ENCODE peak calls at places on chromosome X, in four cellular contexts. One of them, this sample, is unnamed.

GRCh38 chrX:79375340-79375739 is 8.2 kb upstream of the ITM2A start:
- DNase-seq in NB4: no peak
- DNase-seq in A549: no peak
- DNase-seq in uterus: no peak
- DNase-seq in this sample: no peak

GRCh38 chrX:12080265-12080664 is 58.0 kb upstream of the FRMPD4 start:
- DNase-seq in NB4: peak; percentile 29
- DNase-seq in A549: peak; percentile 49
- DNase-seq in uterus: no peak
- DNase-seq in this sample: no peak

GRCh38 chrX:12159799-12160198 is 21.5 kb downstream of the FRMPD4 start:
- DNase-seq in NB4: no peak
- DNase-seq in A549: no peak
- DNase-seq in uterus: no peak
- DNase-seq in this sample: no peak

GRCh38 chrX:100662791-100663190 is 18.8 kb downstream of the SRPX2 start:
- DNase-seq in NB4: peak; percentile 16
- DNase-seq in A549: no peak
- DNase-seq in uterus: no peak
- DNase-seq in this sample: no peak

GRCh38 chrX:75784689-75785491 is at the start of gene MAGEE2:
- DNase-seq in NB4: no peak
- DNase-seq in A549: peak; percentile 14
- DNase-seq in uterus: peak; percentile 21
- DNase-seq in this sample: no peak

GRCh38 chrX:102684772-102685520 is 27.3 kb upstream of the GPRASP2 start:
- DNase-seq in NB4: no peak
- DNase-seq in A549: no peak
- DNase-seq in uterus: no peak
- DNase-seq in this sample: no peak

GRCh38 chrX:124208675-124209074 is 123.8 kb upstream of the TEX13D start:
- DNase-seq in NB4: peak; percentile 88
- DNase-seq in A549: no peak
- DNase-seq in uterus: no peak
- DNase-seq in this sample: no peak

GRCh38 chrX:18871161-18871880 is 112.6 kb downstream of the PHKA2 start:
- DNase-seq in NB4: no peak
- DNase-seq in A549: no peak
- DNase-seq in uterus: no peak
- DNase-seq in this sample: no peak

GRCh38 chrX:131734621-131735020 is 190.7 kb downstream of the OR13H1 start:
- DNase-seq in NB4: no peak
- DNase-seq in A549: no peak
- DNase-seq in uterus: peak; percentile 73
- DNase-seq in this sample: no peak

GRCh38 chrX:56947695-56948094 is 47.6 kb downstream of the SPIN3 start:
- DNase-seq in NB4: no peak
- DNase-seq in A549: no peak
- DNase-seq in uterus: no peak
- DNase-seq in this sample: no peak

GRCh38 chrX:146448791-146449190 is 360.8 kb upstream of the CXorf51B start:
- DNase-seq in NB4: no peak
- DNase-seq in A549: no peak
- DNase-seq in uterus: no peak
- DNase-seq in this sample: no peak

GRCh38 chrX:31266172-31267076 is 194.6 kb upstream of the FTHL17 start:
- DNase-seq in NB4: no peak
- DNase-seq in A549: no peak
- DNase-seq in uterus: peak; percentile 55
- DNase-seq in this sample: no peak

GRCh38 chrX:119145241-119145653 is 17.6 kb upstream of the KIAA1210 start:
- DNase-seq in NB4: peak; percentile 30
- DNase-seq in A549: peak; percentile 37
- DNase-seq in uterus: no peak
- DNase-seq in this sample: no peak

GRCh38 chrX:130770615-130771014 is 132.4 kb downstream of the ENOX2 start:
- DNase-seq in NB4: peak; percentile 2
- DNase-seq in A549: peak; percentile 16
- DNase-seq in uterus: no peak
- DNase-seq in this sample: no peak

GRCh38 chrX:154305481-154306205 is 10.0 kb downstream of the TKTL1 start:
- DNase-seq in NB4: no peak
- DNase-seq in A549: no peak
- DNase-seq in uterus: no peak
- DNase-seq in this sample: no peak

GRCh38 chrX:139560221-139560620 is 29.7 kb downstream of the F9 start:
- DNase-seq in NB4: no peak
- DNase-seq in A549: no peak
- DNase-seq in uterus: no peak
- DNase-seq in this sample: no peak

GRCh38 chrX:69314436-69315348 is 149.4 kb upstream of the PJA1 start:
- DNase-seq in NB4: no peak
- DNase-seq in A549: no peak
- DNase-seq in uterus: no peak
- DNase-seq in this sample: no peak

GRCh38 chrX:109987884-109988283 is 15.0 kb upstream of the TMEM164 start:
- DNase-seq in NB4: no peak
- DNase-seq in A549: no peak
- DNase-seq in uterus: peak; percentile 15
- DNase-seq in this sample: no peak

GRCh38 chrX:68698955-68699354 is 51.5 kb downstream of the STARD8 start:
- DNase-seq in NB4: no peak
- DNase-seq in A549: peak; percentile 18
- DNase-seq in uterus: no peak
- DNase-seq in this sample: peak; percentile 9

GRCh38 chrX:108699368-108699767 is 37.0 kb downstream of the IRS4 start:
- DNase-seq in NB4: peak; percentile 31
- DNase-seq in A549: peak; percentile 36
- DNase-seq in uterus: no peak
- DNase-seq in this sample: peak; percentile 5

GRCh38 chrX:18579495-18579894 is 92.4 kb downstream of the RS1 start:
- DNase-seq in NB4: no peak
- DNase-seq in A549: no peak
- DNase-seq in uterus: no peak
- DNase-seq in this sample: no peak

GRCh38 chrX:45454235-45454634 is 253.6 kb upstream of the DIPK2B start:
- DNase-seq in NB4: no peak
- DNase-seq in A549: no peak
- DNase-seq in uterus: no peak
- DNase-seq in this sample: no peak

GRCh38 chrX:63751481-63751880 is 33.5 kb downstream of the ARHGEF9 start:
- DNase-seq in NB4: no peak
- DNase-seq in A549: no peak
- DNase-seq in uterus: no peak
- DNase-seq in this sample: no peak

GRCh38 chrX:72498782-72499181 is 73.9 kb downstream of the HDAC8 start:
- DNase-seq in NB4: peak; percentile 66
- DNase-seq in A549: no peak
- DNase-seq in uterus: no peak
- DNase-seq in this sample: no peak

GRCh38 chrX:10615931-10616780 is 4.2 kb downstream of the MID1 start:
- DNase-seq in NB4: peak; percentile 43
- DNase-seq in A549: peak; percentile 73
- DNase-seq in uterus: peak; percentile 24
- DNase-seq in this sample: peak; percentile 34

GRCh38 chrX:7574325-7574724 is 268.6 kb upstream of the VCX start:
- DNase-seq in NB4: peak; percentile 42
- DNase-seq in A549: no peak
- DNase-seq in uterus: no peak
- DNase-seq in this sample: peak; percentile 0

GRCh38 chrX:65903750-65904149 is 136.1 kb downstream of the VSIG4 start:
- DNase-seq in NB4: no peak
- DNase-seq in A549: no peak
- DNase-seq in uterus: no peak
- DNase-seq in this sample: no peak

GRCh38 chrX:74450803-74451449 is 29.6 kb downstream of the SLC16A2 start:
- DNase-seq in NB4: peak; percentile 88
- DNase-seq in A549: peak; percentile 64
- DNase-seq in uterus: no peak
- DNase-seq in this sample: no peak

GRCh38 chrX:133648594-133648993 is 233.3 kb upstream of the GPC4 start:
- DNase-seq in NB4: no peak
- DNase-seq in A549: no peak
- DNase-seq in uterus: no peak
- DNase-seq in this sample: no peak

GRCh38 chrX:12814434-12814833 is 23.2 kb downstream of the PRPS2 start:
- DNase-seq in NB4: peak; percentile 52
- DNase-seq in A549: peak; percentile 59
- DNase-seq in uterus: no peak
- DNase-seq in this sample: peak; percentile 15

GRCh38 chrX:121254336-121254735 is 206.9 kb downstream of the GLUD2 start:
- DNase-seq in NB4: peak; percentile 2
- DNase-seq in A549: peak; percentile 4
- DNase-seq in uterus: no peak
- DNase-seq in this sample: no peak

GRCh38 chrX:82585868-82586267 is 922.2 kb upstream of the POU3F4 start:
- DNase-seq in NB4: no peak
- DNase-seq in A549: no peak
- DNase-seq in uterus: no peak
- DNase-seq in this sample: no peak

GRCh38 chrX:65035451-65035779 is 59.2 kb upstream of the ZC4H2 start:
- DNase-seq in NB4: no peak
- DNase-seq in A549: no peak
- DNase-seq in uterus: peak; percentile 25
- DNase-seq in this sample: peak; percentile 56

GRCh38 chrX:97229318-97229717 is 345.6 kb downstream of the RPA4 start:
- DNase-seq in NB4: no peak
- DNase-seq in A549: no peak
- DNase-seq in uterus: no peak
- DNase-seq in this sample: no peak

GRCh38 chrX:20217279-20217678 is 49.4 kb downstream of the RPS6KA3 start:
- DNase-seq in NB4: no peak
- DNase-seq in A549: peak; percentile 37
- DNase-seq in uterus: no peak
- DNase-seq in this sample: peak; percentile 62

GRCh38 chrX:95628796-95629195 is 1055.8 kb upstream of the DIAPH2 start:
- DNase-seq in NB4: no peak
- DNase-seq in A549: no peak
- DNase-seq in uterus: no peak
- DNase-seq in this sample: no peak

GRCh38 chrX:107729558-107730297 is 45.9 kb downstream of the TSC22D3 start:
- DNase-seq in NB4: no peak
- DNase-seq in A549: no peak
- DNase-seq in uterus: peak; percentile 63
- DNase-seq in this sample: no peak

GRCh38 chrX:47233333-47234113 is 714 bp downstream of the USP11 start:
- DNase-seq in NB4: peak; percentile 96
- DNase-seq in A549: peak; percentile 99
- DNase-seq in uterus: peak; percentile 95
- DNase-seq in this sample: peak; percentile 98
- TF ChIP-seq POLR2A in NB4: no peak
- TF ChIP-seq POLR2A in A549: peak; percentile 32
- TF ChIP-seq POLR2A in uterus: peak; percentile 88
- TF ChIP-seq POLR2A in this sample: peak; percentile 23

DNA sequence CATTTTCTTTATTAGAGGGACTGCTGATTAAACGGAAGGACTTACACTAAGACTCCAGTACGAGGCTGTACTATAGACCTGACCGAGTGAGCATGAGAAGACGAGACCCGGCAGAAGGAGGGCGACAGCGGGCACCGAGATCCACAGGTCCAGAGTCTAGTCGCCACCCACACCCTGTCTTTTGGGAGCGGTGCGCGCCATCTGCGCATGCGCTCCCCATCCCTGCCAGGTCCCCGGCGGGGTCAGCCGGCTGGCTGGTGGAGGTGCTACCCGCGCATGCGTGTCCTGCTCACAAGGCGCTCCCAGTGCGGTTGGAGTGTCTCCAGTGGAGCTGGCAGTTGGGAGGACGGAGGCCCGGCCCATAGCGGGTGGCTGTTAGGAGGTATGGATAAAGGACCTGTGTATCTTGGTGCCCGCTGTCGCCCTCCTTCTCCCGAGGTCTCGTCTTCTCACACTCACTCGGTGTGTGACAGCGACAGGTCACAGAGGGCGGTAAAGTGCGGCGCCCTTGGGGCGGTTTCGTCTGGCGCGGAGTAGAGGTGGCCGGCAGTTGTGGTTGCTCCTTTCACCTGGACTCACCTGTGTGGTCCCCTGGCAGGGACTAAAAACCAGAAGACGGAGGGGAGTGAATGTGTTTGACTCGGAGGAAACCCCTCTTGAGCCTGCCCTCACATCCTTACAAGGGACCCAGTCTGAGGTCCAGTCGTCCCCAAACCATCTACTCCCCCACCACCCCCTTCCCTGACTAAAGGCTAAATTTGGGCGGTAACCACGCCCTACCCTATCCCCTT is 7.6 kb upstream of the HSD17B10 start:
- DNase-seq in NB4: peak; percentile 92
- DNase-seq in A549: peak; percentile 91
- DNase-seq in uterus: peak; percentile 70
- DNase-seq in this sample: peak; percentile 83
- TF ChIP-seq POLR2A in NB4: peak; percentile 52
- TF ChIP-seq POLR2A in A549: peak; percentile 73
- TF ChIP-seq POLR2A in uterus: no peak
- TF ChIP-seq POLR2A in this sample: peak; percentile 68

DNA sequence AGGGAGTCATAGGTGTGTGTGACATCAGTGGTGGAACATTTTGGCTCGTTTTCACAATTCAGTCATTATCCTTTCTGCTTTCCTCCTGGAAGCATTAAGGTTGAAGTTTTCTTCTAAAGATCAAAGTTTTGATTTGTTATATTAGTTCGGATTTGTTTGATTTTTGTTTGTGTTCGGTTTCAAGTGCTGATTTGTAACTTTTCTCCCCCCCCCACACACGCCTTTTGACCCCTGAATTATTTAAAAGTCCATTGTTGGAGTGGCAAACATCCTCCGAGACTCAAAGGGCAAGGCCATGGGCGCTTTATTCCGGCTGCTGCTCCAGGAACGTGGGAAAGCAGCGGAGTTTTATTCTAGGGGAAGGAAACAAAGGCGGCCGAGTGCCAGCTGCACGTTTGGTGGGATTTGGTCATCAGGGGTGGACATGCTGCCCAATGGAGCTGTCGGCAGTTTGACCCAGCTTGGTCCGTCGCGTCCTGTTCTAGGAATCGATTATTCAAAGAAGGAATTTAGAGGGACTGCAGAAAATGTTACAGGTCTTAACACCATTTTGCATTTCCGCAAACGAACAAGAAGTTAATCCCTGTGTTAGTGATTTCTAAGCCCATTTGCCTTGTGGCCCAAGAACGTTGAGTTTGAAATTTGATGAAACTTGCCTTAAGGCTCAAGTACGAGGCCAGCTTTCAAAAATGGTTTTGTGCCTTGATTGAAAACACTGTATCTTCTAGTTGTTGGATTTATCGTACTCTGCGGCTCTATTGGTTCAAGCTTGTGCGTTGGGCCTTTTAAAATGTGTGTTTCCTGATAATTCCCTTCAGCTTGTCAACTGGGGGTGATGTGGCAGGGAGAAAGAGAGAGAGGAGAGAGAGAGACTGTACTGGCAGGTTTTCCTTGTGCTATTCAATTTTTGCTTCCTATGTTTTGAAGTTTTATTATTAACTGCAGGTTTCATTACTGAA is 567 bp upstream of the ZNF41 start:
- DNase-seq in NB4: no peak
- DNase-seq in A549: peak; percentile 28
- DNase-seq in uterus: peak; percentile 22
- DNase-seq in this sample: peak; percentile 33
- TF ChIP-seq POLR2A in NB4: no peak
- TF ChIP-seq POLR2A in A549: no peak
- TF ChIP-seq POLR2A in uterus: no peak
- TF ChIP-seq POLR2A in this sample: no peak

GRCh38 chrX:38175140-38175539 is 45.5 kb downstream of the SRPX start:
- DNase-seq in NB4: peak; percentile 43
- DNase-seq in A549: peak; percentile 64
- DNase-seq in uterus: no peak
- DNase-seq in this sample: peak; percentile 41
- TF ChIP-seq POLR2A in NB4: no peak
- TF ChIP-seq POLR2A in A549: no peak
- TF ChIP-seq POLR2A in uterus: no peak
- TF ChIP-seq POLR2A in this sample: no peak